ENCODE peak calls at places on chromosomes 5 and 9, in nine cellular contexts. L, U, O, F, K, A, B, C and T are unnamed samples.

GRCh38 chr9:134301387-134302129 is 24.7 kb upstream of the RXRA start:
- DNase-seq in L (peak), U (peak), O (no peak), F (peak), K (no peak), A (peak), B (no peak), C (peak), T (no peak)

GRCh38 chr5:98428806-98429205 is 344.7 kb upstream of the RGMB start:
- DNase-seq in L (no peak), U (no peak), O (no peak), F (peak), K (no peak), A (no peak), B (peak), C (no peak), T (peak)

GRCh38 chr5:124236366-124237231 is 509.8 kb downstream of the ZNF608 start:
- DNase-seq in L (no peak), U (no peak), O (no peak), F (no peak), K (no peak), A (no peak), B (no peak), C (no peak), T (no peak)

GRCh38 chr5:147509041-147509709 is 693 bp downstream of the DPYSL3 start:
- DNase-seq in L (peak), U (peak), O (no peak), F (no peak), K (no peak), A (no peak), B (no peak), C (no peak), T (no peak)

GRCh38 chr5:1525624-1525985 is 1.8 kb upstream of the LPCAT1 start:
- DNase-seq in L (no peak), U (no peak), O (no peak), F (no peak), K (no peak), A (no peak), B (no peak), C (no peak), T (no peak)

GRCh38 chr9:121066850-121067249 is 7.9 kb upstream of the CNTRL start:
- DNase-seq in L (no peak), U (no peak), O (no peak), F (no peak), K (no peak), A (no peak), B (no peak), C (no peak), T (no peak)

GRCh38 chr9:21428235-21428634 is 12.0 kb upstream of the IFNA1 start:
- DNase-seq in L (no peak), U (no peak), O (no peak), F (no peak), K (no peak), A (no peak), B (no peak), C (no peak), T (no peak)

GRCh38 chr5:72604111-72604792 is 97.0 kb upstream of the ZNF366 start:
- DNase-seq in L (no peak), U (no peak), O (no peak), F (no peak), K (no peak), A (no peak), B (no peak), C (no peak), T (no peak)

GRCh38 chr9:136686794-136687711 is at the start of gene AGPAT2:
- DNase-seq in L (peak), U (peak), O (peak), F (peak), K (peak), A (peak), B (no peak), C (peak), T (no peak)

GRCh38 chr5:51373880-51374523 is 9.2 kb upstream of the ISL1 start:
- DNase-seq in L (no peak), U (no peak), O (no peak), F (no peak), K (no peak), A (no peak), B (no peak), C (no peak), T (no peak)